ENCODE peak calls at places on chromosomes 5 and 9, in five cellular contexts. One of them, this sample, is unnamed.

GRCh38 chr9:104970588-104970987 is 42.6 kb upstream of the ABCA1 start:
- DNase-seq in activated T-cell treated with anti-CD3 and anti-CD28 coated beads for 1 hour: no peak
- DNase-seq in T-helper 9 cell: no peak
- DNase-seq in AG08396: no peak
- DNase-seq in ovary: no peak
- DNase-seq in this sample: no peak

GRCh38 chr5:107607656-107608368 is 62.9 kb downstream of the EFNA5 start:
- DNase-seq in T-helper 9 cell: no peak
- DNase-seq in AG08396: no peak
- DNase-seq in ovary: no peak
- DNase-seq in activated T-cell treated with anti-CD3 and anti-CD28 coated beads for 1 hour: no peak
- DNase-seq in this sample: no peak

GRCh38 chr5:119396265-119396664 is 40.4 kb downstream of the TNFAIP8 start:
- DNase-seq in ovary: no peak
- DNase-seq in T-helper 9 cell: no peak
- DNase-seq in AG08396: no peak
- DNase-seq in activated T-cell treated with anti-CD3 and anti-CD28 coated beads for 1 hour: no peak
- DNase-seq in this sample: no peak

GRCh38 chr5:59943721-59944120 is 50.2 kb upstream of the PDE4D start:
- DNase-seq in T-helper 9 cell: no peak
- DNase-seq in activated T-cell treated with anti-CD3 and anti-CD28 coated beads for 1 hour: no peak
- DNase-seq in AG08396: no peak
- DNase-seq in ovary: no peak
- DNase-seq in this sample: no peak

GRCh38 chr5:138177936-138178515 is 404 bp downstream of the BRD8 start:
- DNase-seq in AG08396: peak
- DNase-seq in activated T-cell treated with anti-CD3 and anti-CD28 coated beads for 1 hour: no peak
- DNase-seq in ovary: no peak
- DNase-seq in T-helper 9 cell: no peak
- DNase-seq in this sample: peak

GRCh38 chr5:61151893-61152292 is 10.4 kb downstream of the SMIM15 start:
- DNase-seq in activated T-cell treated with anti-CD3 and anti-CD28 coated beads for 1 hour: no peak
- DNase-seq in T-helper 9 cell: no peak
- DNase-seq in AG08396: no peak
- DNase-seq in ovary: no peak
- DNase-seq in this sample: no peak

GRCh38 chr5:132055441-132055807 is 5.0 kb upstream of the IL3 start:
- DNase-seq in ovary: no peak
- DNase-seq in T-helper 9 cell: no peak
- DNase-seq in AG08396: no peak
- DNase-seq in activated T-cell treated with anti-CD3 and anti-CD28 coated beads for 1 hour: no peak
- DNase-seq in this sample: no peak

GRCh38 chr9:121736964-121737462 is 85.6 kb downstream of the DAB2IP start:
- DNase-seq in ovary: peak
- DNase-seq in activated T-cell treated with anti-CD3 and anti-CD28 coated beads for 1 hour: no peak
- DNase-seq in T-helper 9 cell: no peak
- DNase-seq in AG08396: peak
- DNase-seq in this sample: no peak

GRCh38 chr5:37553720-37554402 is 174.7 kb downstream of the WDR70 start:
- DNase-seq in activated T-cell treated with anti-CD3 and anti-CD28 coated beads for 1 hour: no peak
- DNase-seq in T-helper 9 cell: no peak
- DNase-seq in AG08396: no peak
- DNase-seq in ovary: no peak
- DNase-seq in this sample: no peak

GRCh38 chr5:94130077-94130476 is 388.7 kb upstream of the POU5F2 start:
- DNase-seq in T-helper 9 cell: no peak
- DNase-seq in activated T-cell treated with anti-CD3 and anti-CD28 coated beads for 1 hour: no peak
- DNase-seq in ovary: no peak
- DNase-seq in AG08396: no peak
- DNase-seq in this sample: no peak

GRCh38 chr9:86946712-86947145 is 577 bp downstream of the GAS1 start:
- DNase-seq in AG08396: no peak
- DNase-seq in activated T-cell treated with anti-CD3 and anti-CD28 coated beads for 1 hour: peak
- DNase-seq in T-helper 9 cell: no peak
- DNase-seq in ovary: no peak
- DNase-seq in this sample: peak

GRCh38 chr9:133806623-133807010 is 68.5 kb upstream of the SARDH start:
- DNase-seq in ovary: no peak
- DNase-seq in T-helper 9 cell: no peak
- DNase-seq in AG08396: no peak
- DNase-seq in activated T-cell treated with anti-CD3 and anti-CD28 coated beads for 1 hour: no peak
- DNase-seq in this sample: no peak

GRCh38 chr5:126007841-126008240 is 415.4 kb upstream of the GRAMD2B start:
- DNase-seq in T-helper 9 cell: no peak
- DNase-seq in activated T-cell treated with anti-CD3 and anti-CD28 coated beads for 1 hour: no peak
- DNase-seq in ovary: no peak
- DNase-seq in AG08396: peak
- DNase-seq in this sample: no peak

GRCh38 chr5:110852053-110852452 is 113.2 kb downstream of the SLC25A46 start:
- DNase-seq in ovary: no peak
- DNase-seq in activated T-cell treated with anti-CD3 and anti-CD28 coated beads for 1 hour: no peak
- DNase-seq in T-helper 9 cell: no peak
- DNase-seq in AG08396: no peak
- DNase-seq in this sample: no peak

GRCh38 chr5:119470851-119471451 is 18.7 kb downstream of the HSD17B4 start:
- DNase-seq in activated T-cell treated with anti-CD3 and anti-CD28 coated beads for 1 hour: no peak
- DNase-seq in AG08396: peak
- DNase-seq in ovary: no peak
- DNase-seq in T-helper 9 cell: no peak
- DNase-seq in this sample: peak

GRCh38 chr5:68289576-68289975 is 74.0 kb downstream of the PIK3R1 start:
- DNase-seq in AG08396: no peak
- DNase-seq in activated T-cell treated with anti-CD3 and anti-CD28 coated beads for 1 hour: no peak
- DNase-seq in T-helper 9 cell: no peak
- DNase-seq in ovary: no peak
- DNase-seq in this sample: peak

GRCh38 chr9:88574993-88575392 is 40.0 kb downstream of the NXNL2 start:
- DNase-seq in ovary: no peak
- DNase-seq in AG08396: peak
- DNase-seq in T-helper 9 cell: no peak
- DNase-seq in activated T-cell treated with anti-CD3 and anti-CD28 coated beads for 1 hour: no peak
- DNase-seq in this sample: no peak